ENCODE peak calls at places on chromosomes 16 and 17, in six cellular contexts. P is Peyer's patch, H is breast epithelium, A is A549, G is GM12878, S is lower leg skin. U is an unnamed sample.

GRCh38 chr17:19410875-19411291 is at the start of gene RNF112:
- DNase-seq in P (no peak), H (no peak), A (no peak), G (no peak), S (peak), U (no peak)

GRCh38 chr16:29909398-29909797 is 9.1 kb downstream of the ASPHD1 start:
- DNase-seq in P (no peak), H (no peak), A (no peak), G (no peak), S (no peak), U (no peak)

GRCh38 chr17:40480501-40481003 is 20.9 kb downstream of the TNS4 start:
- DNase-seq in P (peak), H (no peak), A (peak), G (peak), S (no peak), U (peak)

GRCh38 chr17:20896153-20896649 is 146.6 kb downstream of the USP22 start:
- DNase-seq in P (no peak), H (no peak), A (peak), G (no peak), S (no peak), U (no peak)

GRCh38 chr17:55414983-55415382 is 6.7 kb downstream of the MMD start:
- DNase-seq in P (no peak), H (no peak), A (no peak), G (no peak), S (no peak), U (no peak)

GRCh38 chr16:53773150-53773846 is 69.3 kb downstream of the FTO start:
- DNase-seq in P (peak), H (no peak), A (peak), G (peak), S (no peak), U (no peak)

GRCh38 chr17:14299261-14300093 is 1.4 kb upstream of the HS3ST3B1 start:
- DNase-seq in P (peak), H (no peak), A (no peak), G (no peak), S (peak), U (peak)

GRCh38 chr16:66474750-66475199 is 47.7 kb downstream of the BEAN1 start:
- DNase-seq in P (peak), H (no peak), A (no peak), G (peak), S (peak), U (no peak)

GRCh38 chr17:47720754-47721533 is 12.1 kb upstream of the TBX21 start:
- DNase-seq in P (peak), H (peak), A (no peak), G (no peak), S (no peak), U (peak)

GRCh38 chr16:55294947-55295346 is 29.1 kb upstream of the IRX6 start:
- DNase-seq in P (no peak), H (no peak), A (no peak), G (no peak), S (no peak), U (no peak)

GRCh38 chr17:68396795-68397536 is 60.3 kb downstream of the WIPI1 start:
- DNase-seq in P (no peak), H (no peak), A (no peak), G (no peak), S (peak), U (no peak)

GRCh38 chr17:1574697-1575471 is 12.3 kb upstream of the PITPNA start:
- DNase-seq in P (no peak), H (no peak), A (no peak), G (no peak), S (peak), U (peak)

GRCh38 chr16:67148656-67149275 is 2.0 kb downstream of the B3GNT9 start:
- DNase-seq in P (no peak), H (no peak), A (no peak), G (no peak), S (no peak), U (peak)

GRCh38 chr17:72226322-72226721 is 105.5 kb downstream of the SOX9 start:
- DNase-seq in P (no peak), H (no peak), A (no peak), G (no peak), S (no peak), U (no peak)

GRCh38 chr16:74100405-74101316 is 196.0 kb upstream of the PSMD7 start:
- DNase-seq in P (no peak), H (no peak), A (no peak), G (no peak), S (no peak), U (no peak)

GRCh38 chr17:75191584-75191983 is 8.8 kb upstream of the SUMO2 start:
- DNase-seq in P (no peak), H (no peak), A (no peak), G (no peak), S (no peak), U (no peak)

GRCh38 chr16:50478021-50478772 is 70.0 kb upstream of the NKD1 start:
- DNase-seq in P (no peak), H (no peak), A (no peak), G (no peak), S (peak), U (no peak)

GRCh38 chr16:79792952-79793351 is 192.4 kb upstream of the MAF start:
- DNase-seq in P (peak), H (no peak), A (no peak), G (no peak), S (no peak), U (no peak)

GRCh38 chr17:37512442-37513070 is 22.9 kb downstream of the DUSP14 start:
- DNase-seq in P (no peak), H (no peak), A (no peak), G (no peak), S (no peak), U (no peak)

GRCh38 chr17:30897311-30897710 is 8.7 kb downstream of the TEFM start:
- DNase-seq in P (no peak), H (no peak), A (no peak), G (no peak), S (peak), U (no peak)

GRCh38 chr17:78022425-78022824 is 63.9 kb downstream of the TNRC6C start:
- DNase-seq in P (no peak), H (no peak), A (no peak), G (no peak), S (no peak), U (no peak)

GRCh38 chr16:6483634-6484033 is 849.0 kb upstream of the RBFOX1 start:
- DNase-seq in P (no peak), H (no peak), A (no peak), G (no peak), S (no peak), U (no peak)

GRCh38 chr17:55426851-55427586 is 5.4 kb upstream of the MMD start:
- DNase-seq in P (no peak), H (no peak), A (no peak), G (no peak), S (no peak), U (no peak)

GRCh38 chr17:77555741-77556291 is 402.7 kb upstream of the TNRC6C start:
- DNase-seq in P (no peak), H (no peak), A (peak), G (no peak), S (no peak), U (no peak)

GRCh38 chr17:82831041-82831817 is 8.6 kb downstream of the ZNF750 start:
- DNase-seq in P (no peak), H (no peak), A (no peak), G (no peak), S (no peak), U (no peak)

GRCh38 chr16:28491080-28491969 is 549 bp downstream of the CLN3 start:
- DNase-seq in P (peak), H (no peak), A (no peak), G (no peak), S (peak), U (peak)

GRCh38 chr16:85834741-85835140 is 35.2 kb downstream of the COX4I1 start:
- DNase-seq in P (no peak), H (no peak), A (no peak), G (no peak), S (no peak), U (peak)

GRCh38 chr17:3891626-3892094 is 1.2 kb downstream of the CAMKK1 start:
- DNase-seq in P (no peak), H (no peak), A (no peak), G (no peak), S (no peak), U (no peak)

GRCh38 chr17:3893003-3893719 is at the start of gene CAMKK1:
- DNase-seq in P (peak), H (peak), A (peak), G (no peak), S (peak), U (peak)

GRCh38 chr17:3893720-3894116 is 865 bp upstream of the CAMKK1 start:
- DNase-seq in P (no peak), H (no peak), A (no peak), G (no peak), S (no peak), U (no peak)

GRCh38 chr17:3890893-3891219 is 2.0 kb downstream of the CAMKK1 start:
- DNase-seq in P (no peak), H (no peak), A (no peak), G (no peak), S (no peak), U (no peak)

GRCh38 chr17:3892095-3892998 is 506 bp downstream of the CAMKK1 start:
- DNase-seq in P (peak), H (peak), A (peak), G (no peak), S (peak), U (peak)
- TF ChIP-seq POLR2A in P (no peak), H (no peak), A (peak), G (peak), S (no peak), U (no peak)

GRCh38 chr16:1154291-1154886 is 1.5 kb downstream of the CACNA1H start:
- DNase-seq in P (no peak), H (no peak), A (peak), G (no peak), S (no peak), U (no peak)

GRCh38 chr16:1154887-1155331 is 2.0 kb downstream of the CACNA1H start:
- DNase-seq in P (no peak), H (no peak), A (peak), G (no peak), S (no peak), U (no peak)

GRCh38 chr16:1156983-1157638 is 4.2 kb downstream of the CACNA1H start:
- DNase-seq in P (no peak), H (no peak), A (no peak), G (no peak), S (no peak), U (no peak)

GRCh38 chr16:1156111-1156982 is 3.4 kb downstream of the CACNA1H start:
- DNase-seq in P (no peak), H (no peak), A (no peak), G (no peak), S (no peak), U (no peak)

GRCh38 chr16:1155353-1156110 is 2.6 kb downstream of the CACNA1H start:
- DNase-seq in P (no peak), H (no peak), A (peak), G (no peak), S (no peak), U (no peak)
- H3K4me3 ChIP-seq in P (no peak), H (no peak), A (peak), G (no peak), S (no peak), U (no peak)

DNA sequence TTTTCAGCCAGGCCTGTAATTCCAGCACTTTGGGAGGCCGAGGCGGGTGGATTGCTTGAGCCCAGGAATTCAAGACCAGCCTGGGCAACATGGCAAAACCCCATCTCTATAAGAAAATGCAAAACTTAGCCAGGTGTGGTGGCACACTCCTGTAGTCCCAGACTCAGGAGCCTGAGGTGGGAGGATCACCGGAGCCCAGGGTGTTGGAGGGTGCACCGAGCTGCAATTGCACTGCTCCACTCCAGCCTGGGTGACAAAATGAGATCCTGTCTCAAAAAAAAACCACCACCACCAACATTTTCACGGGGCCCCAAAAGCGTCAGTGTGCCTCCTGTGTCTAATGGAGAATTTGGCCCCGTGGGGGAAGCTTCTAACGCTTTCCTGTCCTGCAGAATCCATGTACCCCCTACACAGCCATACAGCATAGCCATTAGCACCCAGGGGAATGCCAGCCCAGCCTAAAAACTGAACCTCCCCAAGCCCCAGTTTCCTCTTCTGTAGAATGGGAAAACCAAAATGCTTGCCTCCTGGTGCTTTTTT is 22.2 kb upstream of the MAP3K14 start:
- DNase-seq in P (peak), H (peak), A (no peak), G (no peak), S (peak), U (peak)
- TF ChIP-seq CTCF in P (no peak), H (no peak), A (no peak), G (no peak), S (no peak), U (no peak)

DNA sequence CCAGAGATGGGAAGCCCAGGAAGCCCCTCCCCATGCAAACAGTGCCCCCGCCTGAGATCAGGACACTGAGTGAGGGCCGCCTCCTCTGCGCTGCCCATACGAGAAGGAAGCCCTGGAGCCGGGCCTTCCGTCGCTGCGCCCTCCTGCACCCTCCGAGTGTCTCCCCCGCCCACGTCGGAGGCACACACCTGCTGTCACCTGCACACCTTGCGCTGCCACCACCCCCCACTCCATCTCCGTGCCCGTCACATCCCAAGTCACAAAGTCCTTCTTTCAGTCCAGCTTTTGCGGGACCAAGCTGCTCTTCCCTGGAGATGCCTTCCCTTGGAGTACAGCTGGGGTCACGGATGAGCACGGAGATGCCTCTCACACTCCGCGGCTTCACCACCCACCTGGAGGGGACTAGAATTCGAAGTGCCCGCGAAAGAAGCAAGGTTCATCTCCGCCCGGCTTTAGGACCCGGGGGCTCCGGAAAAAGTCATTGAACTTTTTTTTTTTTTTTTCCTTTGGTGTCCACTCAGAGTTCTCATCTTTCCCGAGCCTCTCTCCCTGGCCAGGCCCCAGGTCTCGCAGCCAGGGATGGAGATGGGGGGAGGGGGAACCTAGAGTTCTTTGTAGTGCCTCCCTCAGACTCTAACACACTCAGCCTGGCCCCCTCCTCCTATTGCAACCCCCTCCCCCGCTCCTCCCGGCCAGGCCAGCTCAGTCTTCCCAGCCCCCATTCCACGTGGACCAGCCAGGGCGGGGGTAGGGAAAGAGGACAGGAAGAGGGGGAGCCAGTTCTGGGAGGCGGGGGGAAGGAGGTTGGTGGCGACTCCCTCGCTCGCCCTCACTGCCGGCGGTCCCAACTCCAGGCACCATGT is at the start of gene FKBP10:
- DNase-seq in P (peak), H (no peak), A (peak), G (no peak), S (peak), U (no peak)
- TF ChIP-seq POLR2A in P (no peak), H (no peak), A (peak), G (no peak), S (no peak), U (no peak)

GRCh38 chr16:57538235-57538711 is 1.9 kb upstream of the CCDC102A start:
- DNase-seq in P (no peak), H (peak), A (no peak), G (no peak), S (peak), U (peak)
- H3K4me3 ChIP-seq in P (no peak), H (no peak), A (no peak), G (peak), S (no peak), U (no peak)

GRCh38 chr16:78005881-78006280 is 16.5 kb upstream of the CLEC3A start:
- DNase-seq in P (no peak), H (no peak), A (peak), G (no peak), S (no peak), U (no peak)
- TF ChIP-seq CTCF in P (no peak), H (no peak), A (peak), G (peak), S (no peak), U (no peak)

DNA sequence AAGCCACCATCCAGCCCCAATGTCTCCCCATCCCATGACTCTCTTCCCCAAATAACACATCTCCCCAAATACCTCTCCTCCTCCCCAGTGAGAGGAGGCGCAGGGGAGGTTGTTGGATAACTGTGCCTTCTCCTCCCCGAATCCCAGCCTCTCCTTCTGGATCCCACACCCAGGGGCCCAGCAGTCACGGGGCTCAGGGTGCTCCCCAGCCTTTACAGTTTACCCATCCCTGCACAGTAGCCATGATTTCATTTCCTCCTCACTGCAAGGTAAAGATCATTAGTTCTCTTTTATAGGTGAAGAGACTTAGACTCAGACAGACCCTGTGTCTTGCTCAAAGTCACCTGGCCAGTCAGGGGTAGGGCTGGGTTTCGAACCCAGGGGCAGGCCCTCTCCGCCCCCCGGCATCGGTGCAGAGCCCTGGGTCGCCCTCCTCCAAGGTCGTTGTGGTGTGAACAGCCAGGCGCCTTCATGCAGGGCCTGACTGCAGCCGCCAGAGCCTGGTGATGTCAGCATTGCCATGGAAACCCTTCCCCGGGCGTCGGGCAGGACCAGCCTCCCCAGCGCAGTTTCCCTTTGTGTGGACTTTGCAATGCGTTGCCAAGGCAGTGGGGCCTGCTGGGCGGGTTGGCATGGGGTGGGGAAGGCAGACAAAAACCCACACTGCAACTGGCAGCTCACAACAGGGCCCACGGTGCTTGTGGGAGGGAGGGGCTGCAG is 53.3 kb upstream of the TOB1 start:
- DNase-seq in P (peak), H (peak), A (peak), G (no peak), S (peak), U (peak)
- TF ChIP-seq POLR2A in P (peak), H (no peak), A (peak), G (no peak), S (no peak), U (no peak)

DNA sequence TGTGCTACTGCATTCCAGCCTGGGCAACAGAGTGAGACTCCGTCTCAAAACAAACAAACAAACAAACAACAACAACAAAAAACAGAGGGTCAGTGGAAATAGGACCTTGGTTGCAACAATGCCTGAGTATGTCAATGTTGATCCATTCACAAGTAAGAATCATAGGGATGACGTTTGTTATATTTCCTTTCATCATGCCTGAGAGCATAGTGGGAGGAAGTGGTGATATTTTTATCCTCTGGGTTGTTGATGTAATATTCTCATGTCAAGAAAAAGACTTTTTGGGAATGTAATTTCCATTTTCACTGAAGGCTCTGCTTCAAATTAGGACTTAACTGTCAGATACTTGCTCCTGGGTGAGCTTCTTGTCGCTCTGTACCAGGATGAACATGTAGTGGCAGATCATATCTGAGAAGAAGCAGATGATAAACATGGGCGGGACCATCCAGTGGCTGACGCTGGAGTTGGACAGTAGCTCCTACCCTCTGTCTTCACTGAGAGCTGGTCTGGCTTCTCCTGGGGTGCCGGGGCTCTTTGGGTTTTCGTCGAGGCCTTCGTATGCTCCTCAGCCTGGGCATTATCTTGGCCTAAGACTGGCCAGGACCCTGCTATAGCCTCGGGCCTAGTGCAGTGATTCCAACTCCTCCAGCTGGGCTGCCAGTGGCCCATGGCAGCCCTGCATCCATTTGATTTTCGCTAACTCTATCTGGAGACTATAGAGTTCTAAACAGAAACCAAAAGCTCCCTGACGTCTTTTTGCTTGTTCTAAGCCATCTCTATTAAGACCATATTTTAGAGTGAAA is 19.6 kb downstream of the CYB5B start:
- DNase-seq in P (peak), H (no peak), A (peak), G (no peak), S (peak), U (no peak)
- H3K4me3 ChIP-seq in P (peak), H (peak), A (peak), G (peak), S (no peak), U (no peak)

U was measured in spleen.